ENCODE peak calls at places on chromosome 2, in five cellular contexts. F, C, L, Y and V are unnamed samples.

GRCh38 chr2:239601201-239601851 is 200.5 kb upstream of the HDAC4 start:
- DNase-seq in F (no peak), C (no peak), L (no peak), Y (no peak), V (no peak)

GRCh38 chr2:238846503-238847431 is 1.1 kb upstream of the TWIST2 start:
- DNase-seq in F (no peak), C (no peak), L (no peak), Y (no peak), V (no peak)

GRCh38 chr2:240412211-240412830 is 23.1 kb upstream of the GPC1 start:
- DNase-seq in F (no peak), C (no peak), L (no peak), Y (peak; percentile 50), V (no peak)

GRCh38 chr2:125658583-125658982 is 997.4 kb upstream of the GYPC start:
- DNase-seq in F (no peak), C (peak; percentile 37), L (no peak), Y (no peak), V (no peak)

GRCh38 chr2:106098664-106099063 is 95.4 kb downstream of the UXS1 start:
- DNase-seq in F (no peak), C (no peak), L (no peak), Y (no peak), V (no peak)

GRCh38 chr2:16588565-16588964 is 77.1 kb downstream of the CYRIA start:
- DNase-seq in F (no peak), C (no peak), L (no peak), Y (no peak), V (no peak)

GRCh38 chr2:113060396-113060795 is 1.4 kb downstream of the IL36RN start:
- DNase-seq in F (no peak), C (no peak), L (no peak), Y (no peak), V (no peak)

GRCh38 chr2:168130302-168130701 is 117.1 kb downstream of the STK39 start:
- DNase-seq in F (no peak), C (no peak), L (no peak), Y (no peak), V (no peak)

GRCh38 chr2:185583058-185583816 is 155.4 kb upstream of the FSIP2 start:
- DNase-seq in F (no peak), C (no peak), L (no peak), Y (no peak), V (no peak)

GRCh38 chr2:195898505-195898904 is 170.1 kb downstream of the DNAH7 start:
- DNase-seq in F (no peak), C (no peak), L (peak; percentile 99), Y (peak; percentile 68), V (no peak)

GRCh38 chr2:27489118-27489497 is 435 bp downstream of the IFT172 start:
- DNase-seq in F (no peak), C (peak; percentile 18), L (no peak), Y (no peak), V (no peak)

GRCh38 chr2:197628043-197628500 is 47.3 kb downstream of the RFTN2 start:
- DNase-seq in F (peak; percentile 30), C (peak; percentile 77), L (no peak), Y (no peak), V (peak; percentile 29)

GRCh38 chr2:116142828-116143227 is 1671.7 kb upstream of the DDX18 start:
- DNase-seq in F (no peak), C (no peak), L (no peak), Y (no peak), V (no peak)

GRCh38 chr2:190636362-190636761 is 12.5 kb upstream of the NAB1 start:
- DNase-seq in F (no peak), C (no peak), L (no peak), Y (no peak), V (no peak)

GRCh38 chr2:164495491-164496223 is 125.6 kb downstream of the GRB14 start:
- DNase-seq in F (no peak), C (no peak), L (no peak), Y (no peak), V (no peak)

GRCh38 chr2:205477016-205477705 is 205.1 kb upstream of the NRP2 start:
- DNase-seq in F (no peak), C (no peak), L (no peak), Y (no peak), V (no peak)

GRCh38 chr2:127118467-127118866 is 11.5 kb upstream of the BIN1 start:
- DNase-seq in F (no peak), C (no peak), L (no peak), Y (no peak), V (no peak)

GRCh38 chr2:110807520-110807919 is 75.1 kb downstream of the ACOXL start:
- DNase-seq in F (no peak), C (no peak), L (no peak), Y (no peak), V (no peak)

GRCh38 chr2:216601632-216602409 is 31.4 kb upstream of the IGFBP2 start:
- DNase-seq in F (no peak), C (no peak), L (no peak), Y (no peak), V (no peak)

GRCh38 chr2:2581331-2582159 is 250.5 kb upstream of the MYT1L start:
- DNase-seq in F (no peak), C (no peak), L (no peak), Y (no peak), V (no peak)

GRCh38 chr2:43958397-43959275 is 37.2 kb downstream of the LRPPRC start:
- DNase-seq in F (no peak), C (no peak), L (no peak), Y (no peak), V (no peak)

GRCh38 chr2:226423498-226423960 is 376.1 kb downstream of the IRS1 start:
- DNase-seq in F (peak; percentile 43), C (peak; percentile 40), L (peak; percentile 43), Y (peak; percentile 12), V (peak; percentile 22)

GRCh38 chr2:102841107-102841840 is 79.4 kb downstream of the TMEM182 start:
- DNase-seq in F (peak; percentile 12), C (peak; percentile 56), L (peak; percentile 56), Y (no peak), V (peak; percentile 12)

GRCh38 chr2:18957909-18958308 is 368.5 kb upstream of the NT5C1B start:
- DNase-seq in F (no peak), C (no peak), L (no peak), Y (no peak), V (no peak)

DNA sequence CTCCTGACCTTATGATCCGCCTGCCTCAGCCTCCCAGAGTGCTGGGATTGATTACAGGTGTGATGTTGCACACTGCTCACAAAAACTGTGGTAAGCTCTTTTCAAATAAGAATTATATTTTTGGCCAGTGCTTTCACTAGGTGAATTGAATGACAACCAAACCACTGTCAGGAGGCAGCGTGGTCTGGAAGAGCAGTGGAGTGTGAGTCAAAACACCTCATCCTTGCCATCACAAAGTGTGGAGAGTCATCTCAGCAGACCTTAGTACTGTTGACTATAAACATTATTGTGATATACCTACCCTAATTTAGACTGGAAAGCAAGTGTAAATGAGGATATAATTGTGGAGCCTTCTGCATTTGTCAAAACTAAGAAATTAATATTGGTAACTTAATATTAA is 61.3 kb downstream of the UBE2E3 start:
- DNase-seq in F (no peak), C (no peak), L (no peak), Y (no peak), V (no peak)
- TF ChIP-seq CTCF in F (no peak), C (no peak), L (no peak), Y (no peak), V (no peak)

GRCh38 chr2:241860184-241861078 is 1.7 kb upstream of the PDCD1 start:
- DNase-seq in F (peak; percentile 11), C (peak; percentile 36), L (no peak), Y (peak; percentile 29), V (no peak)
- H3K4me3 ChIP-seq in F (peak overlapping the region; percentile 25), C (peak overlapping the region; percentile 49), L (no peak overlapping the region), Y (no peak overlapping the region), V (peak overlapping the region; percentile 28)

GRCh38 chr2:152054593-152054992 is 44.3 kb downstream of the CACNB4 start:
- DNase-seq in F (no peak), C (no peak), L (no peak), Y (no peak), V (no peak)
- TF ChIP-seq CTCF in F (no peak), C (no peak), L (no peak), Y (no peak), V (no peak)

DNA sequence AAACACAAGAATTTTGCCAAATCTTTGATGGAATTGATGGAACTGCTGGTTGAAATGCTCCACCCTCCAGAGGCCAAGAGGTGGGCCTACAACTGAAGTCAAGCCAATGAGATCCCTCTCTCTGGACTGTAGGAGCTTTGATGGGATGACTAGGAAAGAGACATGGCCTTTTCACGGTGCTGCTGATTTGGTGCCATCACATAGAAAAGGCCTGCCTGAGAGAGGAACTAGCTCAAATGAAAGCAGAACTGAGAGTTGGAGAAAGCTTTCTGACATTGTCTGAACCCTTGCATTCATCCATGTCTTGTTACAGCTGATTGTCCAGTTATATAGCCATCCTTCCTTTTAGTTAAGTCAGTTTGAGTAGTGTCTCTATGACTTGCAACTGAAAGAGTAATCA is 283.8 kb upstream of the LYPD1 start:
- DNase-seq in F (peak; percentile 29), C (peak; percentile 48), L (no peak), Y (no peak), V (no peak)
- H3K4me3 ChIP-seq in F (no peak overlapping the region), C (no peak overlapping the region), L (no peak overlapping the region), Y (no peak overlapping the region), V (no peak overlapping the region)

GRCh38 chr2:24743914-24744313 is 49.3 kb downstream of the PTRHD1 start:
- DNase-seq in F (no peak), C (no peak), L (no peak), Y (no peak), V (no peak)

GRCh38 chr2:24734741-24735140 is 58.5 kb downstream of the PTRHD1 start:
- DNase-seq in F (no peak), C (no peak), L (no peak), Y (no peak), V (no peak)

GRCh38 chr2:24740142-24740541 is 53.0 kb downstream of the PTRHD1 start:
- DNase-seq in F (no peak), C (no peak), L (no peak), Y (no peak), V (no peak)

GRCh38 chr2:24739355-24740025 is 53.7 kb downstream of the PTRHD1 start:
- DNase-seq in F (no peak), C (no peak), L (no peak), Y (no peak), V (no peak)
- TF ChIP-seq CTCF in F (no peak), C (no peak), L (no peak), Y (no peak), V (no peak)

DNA sequence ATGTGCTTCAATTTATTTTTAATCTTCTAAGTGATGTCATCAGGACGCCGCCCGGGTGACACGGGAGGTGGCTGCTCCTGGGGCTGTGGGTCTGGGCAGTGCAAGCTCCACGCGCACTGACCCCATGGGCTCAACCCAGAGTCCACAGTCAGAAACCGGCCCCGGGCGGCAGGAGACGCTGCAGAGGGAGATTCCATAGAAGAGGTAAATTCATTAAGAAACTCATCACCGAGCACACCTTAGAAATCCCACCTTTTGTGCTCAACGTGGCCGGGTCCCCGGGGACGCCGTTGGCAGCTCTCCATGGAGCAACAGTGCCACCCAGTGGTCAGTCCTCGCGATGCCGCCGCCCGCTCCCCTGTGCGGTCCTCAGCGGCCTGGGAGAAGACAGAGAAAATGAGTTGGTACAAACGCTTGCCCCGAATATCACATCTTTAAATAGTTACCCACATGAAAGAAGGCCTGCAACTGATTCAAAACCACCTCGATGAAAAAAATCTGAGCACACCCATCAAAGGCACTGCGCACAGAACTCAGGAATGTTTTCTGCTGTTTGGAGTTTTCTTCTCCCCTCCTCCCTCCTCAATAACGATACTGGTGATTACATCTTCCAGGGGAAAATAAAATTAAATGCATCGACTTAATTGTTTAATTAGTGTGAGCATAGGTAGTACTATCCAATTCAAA is 92.6 kb downstream of the CMPK2 start:
- DNase-seq in F (peak; percentile 77), C (peak; percentile 63), L (peak; percentile 57), Y (peak; percentile 70), V (no peak)
- H3K4me3 ChIP-seq in F (peak overlapping the region; percentile 31), C (no peak overlapping the region), L (no peak overlapping the region), Y (no peak overlapping the region), V (no peak overlapping the region)